ENCODE peak calls at places on chromosomes 4 and X, in seven cellular contexts. F is upper lobe of right lung; Q is Caco-2; G is NCI-H446; Z is activated T-helper 1 cell treated with anti-CD3 and anti-CD28 coated beads, Interleukin-12 subunit alpha, Interleukin-12 subunit beta, Interleukin-2, Interleukin-4 antibody, amounts not matched to agents 30 ng/mL and 10 ng/mL and 1 ng/mL, durations not matched to agents 14 hours and 24 hours and 36 hours; E is choroid plexus epithelial cell; B is HCEC 1CT. X is an unnamed sample.
A peak's percentile ranks its signal among the peaks of the same experiment; 100 is the strongest.

GRCh38 chrX:25534096-25534495 is 518.3 kb upstream of the ARX start:
- DNase-seq in Q (no peak), Z (no peak), E (no peak), B (no peak), G (no peak), F (no peak), X (no peak)

GRCh38 chr4:162456106-162456505 is 292.3 kb upstream of the FSTL5 start:
- DNase-seq in F (no peak), B (no peak), Q (no peak), G (no peak), Z (no peak), E (no peak), X (no peak)

GRCh38 chr4:2637956-2638552 is 101.6 kb downstream of the FAM193A start:
- DNase-seq in Z (no peak), G (no peak), B (no peak), E (no peak), F (peak; percentile 34), Q (no peak), X (no peak)

GRCh38 chr4:83334425-83335241 is at the start of gene HPSE:
- DNase-seq in Q (peak; percentile 81), E (peak; percentile 54), F (peak; percentile 95), Z (peak; percentile 67), B (peak; percentile 43), G (no peak), X (peak; percentile 95)

GRCh38 chr4:121096629-121097028 is 24.3 kb upstream of the NDNF start:
- DNase-seq in G (no peak), E (peak; percentile 66), B (peak; percentile 18), Z (no peak), F (no peak), Q (no peak), X (no peak)

GRCh38 chr4:55077577-55077976 is 47.8 kb downstream of the KDR start:
- DNase-seq in E (no peak), F (no peak), Q (no peak), B (no peak), Z (no peak), G (no peak), X (no peak)

GRCh38 chr4:173531085-173531965 is 1.3 kb upstream of the HAND2 start:
- DNase-seq in G (no peak), B (no peak), Z (no peak), Q (no peak), E (no peak), F (no peak), X (no peak)

GRCh38 chr4:81839347-81840042 is 367.8 kb upstream of the RASGEF1B start:
- DNase-seq in Z (no peak), E (no peak), G (no peak), F (no peak), Q (no peak), B (no peak), X (no peak)

GRCh38 chrX:25968920-25969319 is 169.2 kb upstream of the MAGEB18 start:
- DNase-seq in G (no peak), Z (no peak), B (no peak), Q (peak; percentile 38), F (no peak), E (peak; percentile 7), X (no peak)

GRCh38 chrX:100948557-100948956 is 19.8 kb upstream of the XKRX start:
- DNase-seq in E (no peak), B (no peak), Q (no peak), Z (no peak), F (no peak), G (no peak), X (no peak)

GRCh38 chr4:111602848-111603247 is 542.4 kb upstream of the FAM241A start:
- DNase-seq in E (peak; percentile 34), Q (no peak), B (no peak), F (no peak), G (no peak), Z (no peak), X (no peak)

GRCh38 chrX:17616936-17617335 is 120.4 kb upstream of the SCML1 start:
- DNase-seq in B (no peak), Q (no peak), F (no peak), G (no peak), E (no peak), Z (no peak), X (no peak)

X was measured in left lung.